ENCODE peak calls at places on chromosomes 4 and X, in six cellular contexts. One of them, this sample, is unnamed.
A peak's percentile ranks its signal among the peaks of the same experiment; 100 is the strongest.

GRCh38 chr4:78922207-78922606 is 17.0 kb downstream of the PAQR3 start:
- DNase-seq in K562: no peak
- DNase-seq in HepG2: no peak
- DNase-seq in endothelial cell of umbilical vein: no peak
- DNase-seq in WTC11: no peak
- DNase-seq in A549: no peak
- DNase-seq in this sample: no peak

GRCh38 chr4:184347251-184348239 is 126.8 kb downstream of the IRF2 start:
- DNase-seq in WTC11: peak; percentile 59
- DNase-seq in HepG2: no peak
- DNase-seq in A549: peak; percentile 13
- DNase-seq in endothelial cell of umbilical vein: peak; percentile 47
- DNase-seq in K562: peak; percentile 61
- DNase-seq in this sample: peak; percentile 57

GRCh38 chr4:119693127-119693526 is 64.5 kb upstream of the PDE5A start:
- DNase-seq in WTC11: no peak
- DNase-seq in A549: no peak
- DNase-seq in endothelial cell of umbilical vein: no peak
- DNase-seq in K562: no peak
- DNase-seq in HepG2: no peak
- DNase-seq in this sample: no peak

GRCh38 chr4:95190751-95191436 is 357.9 kb downstream of the UNC5C start:
- DNase-seq in K562: no peak
- DNase-seq in WTC11: no peak
- DNase-seq in endothelial cell of umbilical vein: no peak
- DNase-seq in HepG2: no peak
- DNase-seq in A549: no peak
- DNase-seq in this sample: no peak

GRCh38 chrX:18885317-18886004 is 98.5 kb downstream of the PHKA2 start:
- DNase-seq in A549: no peak
- DNase-seq in HepG2: no peak
- DNase-seq in K562: no peak
- DNase-seq in endothelial cell of umbilical vein: peak; percentile 31
- DNase-seq in WTC11: no peak
- DNase-seq in this sample: no peak

GRCh38 chrX:29926659-29927058 is 288.7 kb upstream of the MAGEB2 start:
- DNase-seq in endothelial cell of umbilical vein: no peak
- DNase-seq in K562: no peak
- DNase-seq in A549: no peak
- DNase-seq in WTC11: no peak
- DNase-seq in HepG2: no peak
- DNase-seq in this sample: no peak

GRCh38 chr4:155506761-155507160 is 130.0 kb upstream of the MAP9 start:
- DNase-seq in A549: no peak
- DNase-seq in HepG2: no peak
- DNase-seq in K562: no peak
- DNase-seq in WTC11: no peak
- DNase-seq in endothelial cell of umbilical vein: no peak
- DNase-seq in this sample: no peak

GRCh38 chr4:7939377-7940108 is at the start of gene AFAP1:
- DNase-seq in K562: peak; percentile 99
- DNase-seq in HepG2: peak; percentile 66
- DNase-seq in endothelial cell of umbilical vein: peak; percentile 93
- DNase-seq in WTC11: peak; percentile 94
- DNase-seq in A549: peak; percentile 69
- DNase-seq in this sample: peak; percentile 97

GRCh38 chr4:81786063-81786763 is 314.5 kb upstream of the RASGEF1B start:
- DNase-seq in HepG2: no peak
- DNase-seq in WTC11: no peak
- DNase-seq in A549: no peak
- DNase-seq in endothelial cell of umbilical vein: peak; percentile 15
- DNase-seq in K562: no peak
- DNase-seq in this sample: no peak

GRCh38 chr4:75432683-75433082 is 81.5 kb downstream of the RCHY1 start:
- DNase-seq in WTC11: peak; percentile 27
- DNase-seq in A549: peak; percentile 25
- DNase-seq in HepG2: peak; percentile 46
- DNase-seq in endothelial cell of umbilical vein: peak; percentile 19
- DNase-seq in K562: peak; percentile 10
- DNase-seq in this sample: no peak

GRCh38 chrX:21975827-21976226 is 35.3 kb downstream of the SMS start:
- DNase-seq in endothelial cell of umbilical vein: peak; percentile 61
- DNase-seq in WTC11: no peak
- DNase-seq in A549: peak; percentile 43
- DNase-seq in HepG2: no peak
- DNase-seq in K562: no peak
- DNase-seq in this sample: no peak

GRCh38 chr4:29553842-29554241 is 1166.3 kb upstream of the PCDH7 start:
- DNase-seq in endothelial cell of umbilical vein: peak; percentile 32
- DNase-seq in A549: no peak
- DNase-seq in WTC11: no peak
- DNase-seq in HepG2: no peak
- DNase-seq in K562: no peak
- DNase-seq in this sample: no peak

GRCh38 chr4:61427818-61428495 is 227.8 kb downstream of the ADGRL3 start:
- DNase-seq in HepG2: no peak
- DNase-seq in A549: no peak
- DNase-seq in endothelial cell of umbilical vein: no peak
- DNase-seq in WTC11: no peak
- DNase-seq in K562: no peak
- DNase-seq in this sample: no peak

GRCh38 chr4:37243722-37244582 is 591 bp upstream of the NWD2 start:
- DNase-seq in K562: no peak
- DNase-seq in HepG2: peak; percentile 0
- DNase-seq in WTC11: peak; percentile 84
- DNase-seq in A549: peak; percentile 4
- DNase-seq in endothelial cell of umbilical vein: no peak
- DNase-seq in this sample: peak; percentile 83

GRCh38 chr4:11182031-11182430 is 246.7 kb downstream of the HS3ST1 start:
- DNase-seq in WTC11: no peak
- DNase-seq in K562: no peak
- DNase-seq in A549: no peak
- DNase-seq in endothelial cell of umbilical vein: no peak
- DNase-seq in HepG2: no peak
- DNase-seq in this sample: no peak

GRCh38 chrX:10414872-10415703 is 205.3 kb downstream of the MID1 start:
- DNase-seq in WTC11: no peak
- DNase-seq in endothelial cell of umbilical vein: no peak
- DNase-seq in K562: no peak
- DNase-seq in HepG2: no peak
- DNase-seq in A549: no peak
- DNase-seq in this sample: no peak

GRCh38 chr4:137664055-137664405 is 131.7 kb upstream of the PCDH18 start:
- DNase-seq in HepG2: no peak
- DNase-seq in A549: no peak
- DNase-seq in WTC11: no peak
- DNase-seq in endothelial cell of umbilical vein: peak; percentile 62
- DNase-seq in K562: no peak
- DNase-seq in this sample: no peak

GRCh38 chr4:128481752-128482480 is 194.3 kb upstream of the PGRMC2 start:
- DNase-seq in HepG2: no peak
- DNase-seq in K562: no peak
- DNase-seq in WTC11: no peak
- DNase-seq in A549: no peak
- DNase-seq in endothelial cell of umbilical vein: no peak
- DNase-seq in this sample: no peak

GRCh38 chr4:102386966-102387365 is 41.7 kb upstream of the SLC39A8 start:
- DNase-seq in K562: no peak
- DNase-seq in HepG2: no peak
- DNase-seq in WTC11: no peak
- DNase-seq in endothelial cell of umbilical vein: no peak
- DNase-seq in A549: no peak
- DNase-seq in this sample: no peak

GRCh38 chr4:116926631-116927295 is 158.6 kb downstream of the TRAM1L1 start:
- DNase-seq in endothelial cell of umbilical vein: no peak
- DNase-seq in K562: no peak
- DNase-seq in WTC11: no peak
- DNase-seq in HepG2: no peak
- DNase-seq in A549: no peak
- DNase-seq in this sample: no peak

GRCh38 chr4:153151535-153152452 is 52.4 kb upstream of the TRIM2 start:
- DNase-seq in K562: peak; percentile 48
- DNase-seq in endothelial cell of umbilical vein: peak; percentile 13
- DNase-seq in A549: peak; percentile 25
- DNase-seq in HepG2: no peak
- DNase-seq in WTC11: peak; percentile 94
- DNase-seq in this sample: peak; percentile 95

GRCh38 chrX:67781132-67781531 is 237.3 kb downstream of the AR start:
- DNase-seq in endothelial cell of umbilical vein: no peak
- DNase-seq in K562: no peak
- DNase-seq in WTC11: no peak
- DNase-seq in HepG2: no peak
- DNase-seq in A549: peak; percentile 2
- DNase-seq in this sample: no peak

DNA sequence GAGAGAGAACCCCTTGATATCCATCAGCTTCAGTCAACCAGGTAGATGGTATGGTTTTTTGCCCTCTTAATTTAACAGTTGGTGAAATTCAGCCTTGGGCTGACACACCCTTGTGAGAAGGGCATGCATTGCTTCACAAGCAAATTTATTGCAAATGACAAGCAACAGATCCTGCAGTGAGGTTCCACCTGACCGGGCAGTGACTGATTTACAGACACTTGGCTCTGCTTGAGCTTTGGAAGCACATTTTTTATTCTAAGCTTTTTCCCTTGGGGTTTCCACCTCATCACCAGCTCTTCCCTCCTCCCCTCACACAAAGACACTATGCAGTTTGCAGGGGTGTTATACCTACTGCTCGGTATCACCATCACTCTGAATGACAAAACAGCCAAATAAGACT is 28.3 kb upstream of the SERTM2 start:
- DNase-seq in HepG2: no peak
- DNase-seq in endothelial cell of umbilical vein: no peak
- DNase-seq in WTC11: no peak
- DNase-seq in K562: no peak
- DNase-seq in A549: no peak
- DNase-seq in this sample: no peak
- TF ChIP-seq JUN in HepG2: no peak
- TF ChIP-seq JUN in endothelial cell of umbilical vein: no peak
- TF ChIP-seq JUN in WTC11: no peak
- TF ChIP-seq JUN in K562: no peak
- TF ChIP-seq JUN in A549: no peak
- TF ChIP-seq JUN in this sample: no peak

GRCh38 chrX:78665286-78665685 is 6.2 kb upstream of the RTL3 start:
- DNase-seq in endothelial cell of umbilical vein: no peak
- DNase-seq in K562: no peak
- DNase-seq in A549: no peak
- DNase-seq in HepG2: no peak
- DNase-seq in WTC11: no peak
- DNase-seq in this sample: no peak
- TF ChIP-seq JUN in endothelial cell of umbilical vein: no peak
- TF ChIP-seq JUN in K562: no peak
- TF ChIP-seq JUN in A549: no peak
- TF ChIP-seq JUN in HepG2: no peak
- TF ChIP-seq JUN in WTC11: no peak
- TF ChIP-seq JUN in this sample: no peak

GRCh38 chrX:136780241-136780640 is 491 bp downstream of the ARHGEF6 start:
- DNase-seq in WTC11: no peak
- DNase-seq in A549: no peak
- DNase-seq in K562: no peak
- DNase-seq in HepG2: no peak
- DNase-seq in endothelial cell of umbilical vein: no peak
- DNase-seq in this sample: no peak

GRCh38 chrX:136781180-136781797 is 557 bp upstream of the ARHGEF6 start:
- DNase-seq in HepG2: no peak
- DNase-seq in WTC11: no peak
- DNase-seq in endothelial cell of umbilical vein: peak; percentile 5
- DNase-seq in A549: no peak
- DNase-seq in K562: no peak
- DNase-seq in this sample: no peak

GRCh38 chrX:136783159-136783558 is 2.4 kb upstream of the ARHGEF6 start:
- DNase-seq in K562: no peak
- DNase-seq in WTC11: no peak
- DNase-seq in A549: peak; percentile 4
- DNase-seq in endothelial cell of umbilical vein: no peak
- DNase-seq in HepG2: no peak
- DNase-seq in this sample: no peak

GRCh38 chrX:136780738-136781137 is at the start of gene ARHGEF6:
- DNase-seq in HepG2: no peak
- DNase-seq in endothelial cell of umbilical vein: no peak
- DNase-seq in A549: no peak
- DNase-seq in K562: no peak
- DNase-seq in WTC11: no peak
- DNase-seq in this sample: no peak

GRCh38 chrX:136784231-136784630 is 3.5 kb upstream of the ARHGEF6 start:
- DNase-seq in WTC11: no peak
- DNase-seq in HepG2: no peak
- DNase-seq in K562: no peak
- DNase-seq in endothelial cell of umbilical vein: no peak
- DNase-seq in A549: no peak
- DNase-seq in this sample: no peak
- TF ChIP-seq JUN in WTC11: no peak
- TF ChIP-seq JUN in HepG2: no peak
- TF ChIP-seq JUN in K562: no peak
- TF ChIP-seq JUN in endothelial cell of umbilical vein: no peak
- TF ChIP-seq JUN in A549: no peak
- TF ChIP-seq JUN in this sample: no peak

GRCh38 chr4:5890063-5890727 is 2.7 kb downstream of the CRMP1 start:
- DNase-seq in HepG2: no peak
- DNase-seq in K562: no peak
- DNase-seq in WTC11: peak; percentile 93
- DNase-seq in A549: peak; percentile 11
- DNase-seq in endothelial cell of umbilical vein: no peak
- DNase-seq in this sample: peak; percentile 87
- TF ChIP-seq JUN in HepG2: no peak
- TF ChIP-seq JUN in K562: no peak
- TF ChIP-seq JUN in WTC11: no peak
- TF ChIP-seq JUN in A549: no peak
- TF ChIP-seq JUN in endothelial cell of umbilical vein: no peak
- TF ChIP-seq JUN in this sample: no peak

GRCh38 chr4:72701987-72702819 is 133.2 kb upstream of the ADAMTS3 start:
- DNase-seq in WTC11: peak; percentile 13
- DNase-seq in K562: peak; percentile 41
- DNase-seq in A549: peak; percentile 45
- DNase-seq in endothelial cell of umbilical vein: peak; percentile 69
- DNase-seq in HepG2: peak; percentile 42
- DNase-seq in this sample: no peak
- TF ChIP-seq JUN in WTC11: no peak
- TF ChIP-seq JUN in K562: no peak
- TF ChIP-seq JUN in A549: no peak
- TF ChIP-seq JUN in endothelial cell of umbilical vein: no peak
- TF ChIP-seq JUN in HepG2: no peak
- TF ChIP-seq JUN in this sample: no peak

GRCh38 chrX:104343408-104344129 is 88.8 kb upstream of the ESX1 start:
- DNase-seq in WTC11: peak; percentile 59
- DNase-seq in endothelial cell of umbilical vein: peak; percentile 87
- DNase-seq in A549: peak; percentile 78
- DNase-seq in K562: peak; percentile 23
- DNase-seq in HepG2: peak; percentile 49
- DNase-seq in this sample: peak; percentile 43
- TF ChIP-seq JUN in WTC11: no peak
- TF ChIP-seq JUN in endothelial cell of umbilical vein: no peak
- TF ChIP-seq JUN in A549: no peak
- TF ChIP-seq JUN in K562: no peak
- TF ChIP-seq JUN in HepG2: no peak
- TF ChIP-seq JUN in this sample: no peak

This sample was measured in H1.